ENCODE peak calls at places on chromosomes 11 and 22, in seven cellular contexts. One of them, this sample, is unnamed.

GRCh38 chr11:8018742-8019631 is 31.9 kb downstream of the EIF3F start:
- DNase-seq in HCT116: no peak
- DNase-seq in activated CD4-positive, alpha-beta T cell treated with anti-CD3 and anti-CD28 coated beads, Interleukin-2, amount 10 ng/mL, durations not matched to agents 7 days and 5 days: peak
- DNase-seq in T-helper 2 cell: peak
- DNase-seq in GM12865: peak
- DNase-seq in germinal center: peak
- DNase-seq in HAP-1: peak
- DNase-seq in this sample: peak

GRCh38 chr22:38729946-38730345 is 24.2 kb downstream of the GTPBP1 start:
- DNase-seq in HCT116: no peak
- DNase-seq in activated CD4-positive, alpha-beta T cell treated with anti-CD3 and anti-CD28 coated beads, Interleukin-2, amount 10 ng/mL, durations not matched to agents 7 days and 5 days: no peak
- DNase-seq in T-helper 2 cell: no peak
- DNase-seq in GM12865: no peak
- DNase-seq in germinal center: no peak
- DNase-seq in HAP-1: no peak
- DNase-seq in this sample: no peak

GRCh38 chr11:2847511-2847910 is 38.1 kb downstream of the CDKN1C start:
- DNase-seq in HCT116: no peak
- DNase-seq in activated CD4-positive, alpha-beta T cell treated with anti-CD3 and anti-CD28 coated beads, Interleukin-2, amount 10 ng/mL, durations not matched to agents 7 days and 5 days: no peak
- DNase-seq in T-helper 2 cell: no peak
- DNase-seq in GM12865: no peak
- DNase-seq in germinal center: no peak
- DNase-seq in HAP-1: no peak
- DNase-seq in this sample: no peak

GRCh38 chr11:2834893-2835767 is 50.4 kb downstream of the CDKN1C start:
- DNase-seq in HCT116: no peak
- DNase-seq in activated CD4-positive, alpha-beta T cell treated with anti-CD3 and anti-CD28 coated beads, Interleukin-2, amount 10 ng/mL, durations not matched to agents 7 days and 5 days: no peak
- DNase-seq in T-helper 2 cell: no peak
- DNase-seq in GM12865: no peak
- DNase-seq in germinal center: no peak
- DNase-seq in HAP-1: no peak
- DNase-seq in this sample: peak

GRCh38 chr11:45890886-45891550 is 5.6 kb downstream of the MAPK8IP1 start:
- DNase-seq in HCT116: no peak
- DNase-seq in activated CD4-positive, alpha-beta T cell treated with anti-CD3 and anti-CD28 coated beads, Interleukin-2, amount 10 ng/mL, durations not matched to agents 7 days and 5 days: no peak
- DNase-seq in T-helper 2 cell: no peak
- DNase-seq in GM12865: no peak
- DNase-seq in germinal center: no peak
- DNase-seq in HAP-1: no peak
- DNase-seq in this sample: no peak

GRCh38 chr11:74050465-74050864 is 41.6 kb upstream of the UCP3 start:
- DNase-seq in HCT116: no peak
- DNase-seq in activated CD4-positive, alpha-beta T cell treated with anti-CD3 and anti-CD28 coated beads, Interleukin-2, amount 10 ng/mL, durations not matched to agents 7 days and 5 days: no peak
- DNase-seq in T-helper 2 cell: no peak
- DNase-seq in GM12865: no peak
- DNase-seq in germinal center: no peak
- DNase-seq in HAP-1: no peak
- DNase-seq in this sample: no peak

GRCh38 chr22:43198936-43199335 is 12.0 kb upstream of the TTLL12 start:
- DNase-seq in HCT116: no peak
- DNase-seq in activated CD4-positive, alpha-beta T cell treated with anti-CD3 and anti-CD28 coated beads, Interleukin-2, amount 10 ng/mL, durations not matched to agents 7 days and 5 days: no peak
- DNase-seq in T-helper 2 cell: no peak
- DNase-seq in GM12865: no peak
- DNase-seq in germinal center: no peak
- DNase-seq in HAP-1: no peak
- DNase-seq in this sample: no peak

GRCh38 chr11:116879789-116880402 is 42.5 kb upstream of the APOA1 start:
- DNase-seq in HCT116: peak
- DNase-seq in activated CD4-positive, alpha-beta T cell treated with anti-CD3 and anti-CD28 coated beads, Interleukin-2, amount 10 ng/mL, durations not matched to agents 7 days and 5 days: peak
- DNase-seq in T-helper 2 cell: peak
- DNase-seq in GM12865: peak
- DNase-seq in germinal center: peak
- DNase-seq in HAP-1: peak
- DNase-seq in this sample: peak

GRCh38 chr11:5550440-5551095 is 2.2 kb upstream of the OR52H1 start:
- DNase-seq in HCT116: peak
- DNase-seq in activated CD4-positive, alpha-beta T cell treated with anti-CD3 and anti-CD28 coated beads, Interleukin-2, amount 10 ng/mL, durations not matched to agents 7 days and 5 days: no peak
- DNase-seq in T-helper 2 cell: no peak
- DNase-seq in GM12865: peak
- DNase-seq in germinal center: no peak
- DNase-seq in HAP-1: no peak
- DNase-seq in this sample: no peak

GRCh38 chr11:38553033-38553432 is 1955.0 kb upstream of the RAG2 start:
- DNase-seq in HCT116: no peak
- DNase-seq in activated CD4-positive, alpha-beta T cell treated with anti-CD3 and anti-CD28 coated beads, Interleukin-2, amount 10 ng/mL, durations not matched to agents 7 days and 5 days: no peak
- DNase-seq in T-helper 2 cell: no peak
- DNase-seq in GM12865: no peak
- DNase-seq in germinal center: no peak
- DNase-seq in HAP-1: no peak
- DNase-seq in this sample: no peak

GRCh38 chr11:127683321-127683720 is 682.8 kb upstream of the KIRREL3 start:
- DNase-seq in HCT116: no peak
- DNase-seq in activated CD4-positive, alpha-beta T cell treated with anti-CD3 and anti-CD28 coated beads, Interleukin-2, amount 10 ng/mL, durations not matched to agents 7 days and 5 days: no peak
- DNase-seq in T-helper 2 cell: no peak
- DNase-seq in GM12865: no peak
- DNase-seq in germinal center: no peak
- DNase-seq in HAP-1: no peak
- DNase-seq in this sample: no peak

GRCh38 chr22:37197451-37198289 is 9.6 kb upstream of the C1QTNF6 start:
- DNase-seq in HCT116: peak
- DNase-seq in activated CD4-positive, alpha-beta T cell treated with anti-CD3 and anti-CD28 coated beads, Interleukin-2, amount 10 ng/mL, durations not matched to agents 7 days and 5 days: no peak
- DNase-seq in T-helper 2 cell: no peak
- DNase-seq in GM12865: no peak
- DNase-seq in germinal center: no peak
- DNase-seq in HAP-1: no peak
- DNase-seq in this sample: peak

GRCh38 chr11:77053217-77054013 is 13.4 kb upstream of the CAPN5 start:
- DNase-seq in HCT116: no peak
- DNase-seq in activated CD4-positive, alpha-beta T cell treated with anti-CD3 and anti-CD28 coated beads, Interleukin-2, amount 10 ng/mL, durations not matched to agents 7 days and 5 days: no peak
- DNase-seq in T-helper 2 cell: no peak
- DNase-seq in GM12865: no peak
- DNase-seq in germinal center: no peak
- DNase-seq in HAP-1: peak
- DNase-seq in this sample: no peak

GRCh38 chr11:2474059-2474901 is 29.5 kb downstream of the KCNQ1 start:
- DNase-seq in HCT116: no peak
- DNase-seq in activated CD4-positive, alpha-beta T cell treated with anti-CD3 and anti-CD28 coated beads, Interleukin-2, amount 10 ng/mL, durations not matched to agents 7 days and 5 days: no peak
- DNase-seq in T-helper 2 cell: no peak
- DNase-seq in GM12865: no peak
- DNase-seq in germinal center: no peak
- DNase-seq in HAP-1: no peak
- DNase-seq in this sample: no peak

GRCh38 chr22:48743601-48744282 is 1083.9 kb downstream of the BRD1 start:
- DNase-seq in HCT116: no peak
- DNase-seq in activated CD4-positive, alpha-beta T cell treated with anti-CD3 and anti-CD28 coated beads, Interleukin-2, amount 10 ng/mL, durations not matched to agents 7 days and 5 days: no peak
- DNase-seq in T-helper 2 cell: no peak
- DNase-seq in GM12865: no peak
- DNase-seq in germinal center: no peak
- DNase-seq in HAP-1: no peak
- DNase-seq in this sample: no peak

GRCh38 chr11:85114786-85115185 is 512.4 kb downstream of the DLG2 start:
- DNase-seq in HCT116: no peak
- DNase-seq in activated CD4-positive, alpha-beta T cell treated with anti-CD3 and anti-CD28 coated beads, Interleukin-2, amount 10 ng/mL, durations not matched to agents 7 days and 5 days: no peak
- DNase-seq in T-helper 2 cell: no peak
- DNase-seq in GM12865: no peak
- DNase-seq in germinal center: no peak
- DNase-seq in HAP-1: no peak
- DNase-seq in this sample: no peak

GRCh38 chr11:47768090-47768620 is 1.0 kb upstream of the FNBP4 start:
- DNase-seq in HCT116: no peak
- DNase-seq in activated CD4-positive, alpha-beta T cell treated with anti-CD3 and anti-CD28 coated beads, Interleukin-2, amount 10 ng/mL, durations not matched to agents 7 days and 5 days: peak
- DNase-seq in T-helper 2 cell: no peak
- DNase-seq in GM12865: peak
- DNase-seq in germinal center: peak
- DNase-seq in HAP-1: peak
- DNase-seq in this sample: peak

GRCh38 chr11:68818181-68818580 is 23.5 kb downstream of the CPT1A start:
- DNase-seq in HCT116: no peak
- DNase-seq in activated CD4-positive, alpha-beta T cell treated with anti-CD3 and anti-CD28 coated beads, Interleukin-2, amount 10 ng/mL, durations not matched to agents 7 days and 5 days: no peak
- DNase-seq in T-helper 2 cell: no peak
- DNase-seq in GM12865: no peak
- DNase-seq in germinal center: no peak
- DNase-seq in HAP-1: no peak
- DNase-seq in this sample: no peak

GRCh38 chr11:13249992-13250391 is 27.6 kb upstream of the BMAL1 start:
- DNase-seq in HCT116: no peak
- DNase-seq in activated CD4-positive, alpha-beta T cell treated with anti-CD3 and anti-CD28 coated beads, Interleukin-2, amount 10 ng/mL, durations not matched to agents 7 days and 5 days: no peak
- DNase-seq in T-helper 2 cell: peak
- DNase-seq in GM12865: peak
- DNase-seq in germinal center: no peak
- DNase-seq in HAP-1: no peak
- DNase-seq in this sample: no peak

GRCh38 chr22:27331526-27332281 is 469.9 kb downstream of the MN1 start:
- DNase-seq in HCT116: no peak
- DNase-seq in activated CD4-positive, alpha-beta T cell treated with anti-CD3 and anti-CD28 coated beads, Interleukin-2, amount 10 ng/mL, durations not matched to agents 7 days and 5 days: no peak
- DNase-seq in T-helper 2 cell: no peak
- DNase-seq in GM12865: no peak
- DNase-seq in germinal center: no peak
- DNase-seq in HAP-1: no peak
- DNase-seq in this sample: no peak

GRCh38 chr11:19433791-19434190 is 193.0 kb upstream of the E2F8 start:
- DNase-seq in HCT116: no peak
- DNase-seq in activated CD4-positive, alpha-beta T cell treated with anti-CD3 and anti-CD28 coated beads, Interleukin-2, amount 10 ng/mL, durations not matched to agents 7 days and 5 days: no peak
- DNase-seq in T-helper 2 cell: no peak
- DNase-seq in GM12865: peak
- DNase-seq in germinal center: no peak
- DNase-seq in HAP-1: no peak
- DNase-seq in this sample: no peak

GRCh38 chr22:19984201-19984753 is 32.3 kb downstream of the ARVCF start:
- DNase-seq in HCT116: peak
- DNase-seq in activated CD4-positive, alpha-beta T cell treated with anti-CD3 and anti-CD28 coated beads, Interleukin-2, amount 10 ng/mL, durations not matched to agents 7 days and 5 days: no peak
- DNase-seq in T-helper 2 cell: no peak
- DNase-seq in GM12865: peak
- DNase-seq in germinal center: no peak
- DNase-seq in HAP-1: no peak
- DNase-seq in this sample: peak

GRCh38 chr11:94151903-94152677 is 23.4 kb downstream of the PANX1 start:
- DNase-seq in HCT116: peak
- DNase-seq in activated CD4-positive, alpha-beta T cell treated with anti-CD3 and anti-CD28 coated beads, Interleukin-2, amount 10 ng/mL, durations not matched to agents 7 days and 5 days: no peak
- DNase-seq in T-helper 2 cell: no peak
- DNase-seq in GM12865: no peak
- DNase-seq in germinal center: no peak
- DNase-seq in HAP-1: no peak
- DNase-seq in this sample: no peak

This sample was measured in uterus.